ENCODE peak calls at places on chromosomes 7 and 10, in four cellular contexts. B, C, G and J are unnamed samples.

GRCh38 chr7:77348371-77348813 is 67.8 kb downstream of the GSAP start:
- DNase-seq in B (no peak), G (no peak), C (no peak), J (no peak)

GRCh38 chr7:35513828-35514227 is 181.1 kb downstream of the HERPUD2 start:
- DNase-seq in B (no peak), C (no peak), G (no peak), J (no peak)

GRCh38 chr10:111007486-111007885 is 69.3 kb upstream of the ADRA2A start:
- DNase-seq in C (no peak), G (no peak), B (no peak), J (no peak)

GRCh38 chr10:49734676-49735075 is 27.4 kb downstream of the OGDHL start:
- DNase-seq in G (no peak), C (no peak), B (no peak), J (no peak)

GRCh38 chr7:131947661-131948060 is 391.2 kb upstream of the PODXL start:
- DNase-seq in B (no peak), C (no peak), G (no peak), J (no peak)

GRCh38 chr7:114598946-114599345 is 184.3 kb downstream of the FOXP2 start:
- DNase-seq in G (no peak), B (no peak), C (no peak), J (no peak)

GRCh38 chr7:2815523-2816240 is 28.4 kb downstream of the GNA12 start:
- DNase-seq in B (no peak), C (no peak), G (no peak), J (no peak)

GRCh38 chr10:56881218-56881617 is 520.2 kb upstream of the ZWINT start:
- DNase-seq in B (no peak), C (no peak), G (no peak), J (no peak)

GRCh38 chr10:93334901-93335312 is 147.2 kb downstream of the MYOF start:
- DNase-seq in C (no peak), G (no peak), B (no peak), J (no peak)

GRCh38 chr10:11715815-11716494 is 26.2 kb upstream of the ECHDC3 start:
- DNase-seq in C (no peak), G (no peak), B (no peak), J (no peak)

GRCh38 chr7:141071260-141071854 is 2.5 kb upstream of the TMEM178B start:
- DNase-seq in G (peak; percentile 40), C (no peak), B (peak; percentile 74), J (no peak)

GRCh38 chr10:88525371-88526079 is 57.6 kb downstream of the RNLS start:
- DNase-seq in G (no peak), B (no peak), C (no peak), J (no peak)

GRCh38 chr10:100829933-100830727 is 82.6 kb upstream of the SLF2 start:
- DNase-seq in C (peak; percentile 42), B (no peak), G (no peak), J (no peak)

GRCh38 chr10:61804414-61804813 is 97.1 kb upstream of the ARID5B start:
- DNase-seq in C (no peak), G (no peak), B (no peak), J (no peak)
- TF ChIP-seq CTCF in C (no peak), G (no peak), B (no peak), J (no peak)

GRCh38 chr10:133230387-133231195 is 574 bp downstream of the UTF1 start:
- DNase-seq in C (no peak), G (no peak), B (no peak), J (no peak)

GRCh38 chr10:133230023-133230319 is at the start of gene UTF1:
- DNase-seq in G (no peak), B (no peak), C (no peak), J (no peak)

GRCh38 chr10:133231244-133231945 is 1.4 kb downstream of the UTF1 start:
- DNase-seq in C (no peak), G (no peak), B (no peak), J (no peak)

GRCh38 chr10:133227256-133227655 is 2.8 kb upstream of the UTF1 start:
- DNase-seq in B (no peak), C (no peak), G (no peak), J (no peak)

DNA sequence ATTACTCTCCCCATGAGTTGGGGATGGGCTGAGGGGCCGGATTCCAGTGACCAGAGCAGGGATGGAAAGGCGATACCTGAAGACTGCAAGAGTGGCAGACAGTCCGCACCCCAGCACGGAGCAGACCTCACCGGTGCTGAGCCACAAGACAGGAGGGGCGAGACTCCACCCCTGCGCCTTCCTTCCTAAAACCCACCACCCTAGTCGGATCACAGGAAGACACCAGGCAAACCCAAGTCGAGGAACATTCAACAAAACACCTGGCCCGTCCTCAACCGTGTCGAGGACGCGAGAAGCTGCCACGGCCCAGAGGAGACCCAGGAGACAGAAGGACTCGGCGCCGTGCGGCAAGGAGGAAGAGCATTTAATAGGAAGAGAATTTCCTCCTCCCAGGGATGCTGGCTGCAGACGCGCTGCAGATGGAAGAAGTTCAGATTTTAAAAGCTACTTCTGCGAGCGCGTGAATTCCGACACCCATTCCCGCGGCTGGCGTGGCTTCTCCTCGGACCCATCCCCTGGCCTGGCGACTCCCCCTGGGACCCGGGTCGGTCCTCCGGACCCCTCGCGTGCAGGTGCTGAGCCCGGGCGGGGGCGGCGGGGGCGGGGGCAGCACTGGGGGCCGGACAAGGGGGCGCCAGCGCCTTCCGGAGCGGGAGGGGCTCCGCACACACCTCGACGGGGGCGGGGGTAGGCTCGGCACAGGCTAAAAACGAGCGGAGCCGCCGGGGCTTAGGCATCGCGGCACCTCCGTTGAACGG is 573 bp upstream of the UTF1 start:
- DNase-seq in C (no peak), G (no peak), B (no peak), J (no peak)
- H3K4me3 ChIP-seq in C (no peak overlapping the region), G (no peak overlapping the region), B (no peak overlapping the region), J (no peak overlapping the region)

DNA sequence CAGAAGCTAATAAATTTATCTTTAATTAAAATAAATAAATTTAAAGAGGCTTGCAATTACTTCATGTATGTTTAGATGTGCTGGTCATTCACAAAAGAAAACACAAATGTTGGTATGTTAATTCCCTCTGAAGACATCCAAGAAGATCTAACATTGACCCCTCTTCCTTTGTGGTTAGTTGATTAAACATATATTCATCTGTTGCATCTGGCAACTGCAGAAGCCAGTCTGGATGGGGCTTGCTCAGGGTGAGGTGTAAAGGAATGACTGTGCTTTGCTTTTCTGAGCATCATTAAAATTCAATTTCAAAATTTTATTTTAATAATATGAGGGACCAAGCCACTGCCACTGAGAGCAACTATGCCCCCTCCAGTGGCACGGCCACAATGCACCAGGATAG is 36.4 kb upstream of the FERD3L start:
- DNase-seq in C (no peak), B (no peak), G (no peak), J (no peak)
- TF ChIP-seq CTCF in C (no peak), B (no peak), G (no peak), J (no peak)

GRCh38 chr7:4725014-4725951 is 43.2 kb downstream of the FOXK1 start:
- DNase-seq in B (peak; percentile 90), C (peak; percentile 93), G (peak; percentile 88), J (no peak)
- H3K4me3 ChIP-seq in B (peak overlapping the region; percentile 69), C (peak overlapping the region; percentile 62), G (peak overlapping the region; percentile 75), J (peak overlapping the region; percentile 53)